ENCODE peak calls at places on chromosome 1, in five cellular contexts. One of them, this sample, is unnamed.

GRCh38 chr1:27293915-27294314 is 28.0 kb upstream of the TMEM222 start:
- DNase-seq in A172: no peak
- DNase-seq in NCI-H1092: no peak
- DNase-seq in GM23248: no peak
- DNase-seq in T-helper 9 cell: no peak
- DNase-seq in this sample: no peak

GRCh38 chr1:6909857-6910256 is 124.6 kb downstream of the CAMTA1 start:
- DNase-seq in A172: no peak
- DNase-seq in NCI-H1092: no peak
- DNase-seq in GM23248: no peak
- DNase-seq in T-helper 9 cell: no peak
- DNase-seq in this sample: no peak

GRCh38 chr1:74266001-74266400 is 30.8 kb downstream of the TNNI3K start:
- DNase-seq in A172: no peak
- DNase-seq in NCI-H1092: no peak
- DNase-seq in GM23248: no peak
- DNase-seq in T-helper 9 cell: no peak
- DNase-seq in this sample: no peak

GRCh38 chr1:19967808-19968207 is 11.6 kb downstream of the PLA2G2A start:
- DNase-seq in A172: no peak
- DNase-seq in NCI-H1092: no peak
- DNase-seq in GM23248: no peak
- DNase-seq in T-helper 9 cell: no peak
- DNase-seq in this sample: no peak

GRCh38 chr1:17233675-17234074 is 15.2 kb upstream of the PADI3 start:
- DNase-seq in A172: peak; percentile 98
- DNase-seq in NCI-H1092: no peak
- DNase-seq in GM23248: peak; percentile 96
- DNase-seq in T-helper 9 cell: no peak
- DNase-seq in this sample: no peak

GRCh38 chr1:161440312-161440894 is 64.9 kb upstream of the FCGR2A start:
- DNase-seq in A172: peak; percentile 83
- DNase-seq in NCI-H1092: no peak
- DNase-seq in GM23248: peak; percentile 73
- DNase-seq in T-helper 9 cell: peak; percentile 43
- DNase-seq in this sample: no peak

GRCh38 chr1:221045842-221046831 is 166.9 kb downstream of the HLX start:
- DNase-seq in A172: peak; percentile 8
- DNase-seq in NCI-H1092: no peak
- DNase-seq in GM23248: peak; percentile 30
- DNase-seq in T-helper 9 cell: no peak
- DNase-seq in this sample: no peak

GRCh38 chr1:45669859-45670655 is 16.3 kb downstream of the GPBP1L1 start:
- DNase-seq in A172: no peak
- DNase-seq in NCI-H1092: no peak
- DNase-seq in GM23248: peak; percentile 66
- DNase-seq in T-helper 9 cell: no peak
- DNase-seq in this sample: no peak

GRCh38 chr1:62294211-62294610 is 25.0 kb downstream of the KANK4 start:
- DNase-seq in A172: peak; percentile 33
- DNase-seq in NCI-H1092: no peak
- DNase-seq in GM23248: peak; percentile 29
- DNase-seq in T-helper 9 cell: no peak
- DNase-seq in this sample: no peak

GRCh38 chr1:23040509-23040908 is 21.2 kb downstream of the KDM1A start:
- DNase-seq in A172: no peak
- DNase-seq in NCI-H1092: no peak
- DNase-seq in GM23248: no peak
- DNase-seq in T-helper 9 cell: no peak
- DNase-seq in this sample: no peak

GRCh38 chr1:205658943-205659581 is 21.2 kb downstream of the SLC45A3 start:
- DNase-seq in A172: peak; percentile 67
- DNase-seq in NCI-H1092: peak; percentile 81
- DNase-seq in GM23248: peak; percentile 84
- DNase-seq in T-helper 9 cell: peak; percentile 60
- DNase-seq in this sample: no peak

This sample was measured in NCI-H748 treated with DMSO at 0.1 percent for 48 hours.